ENCODE peak calls at places on chromosomes 13 and 19, in seven cellular contexts. D, Y, E, C, S, N and Q are unnamed samples.

GRCh38 chr13:30648522-30649012 is 30.8 kb downstream of the USPL1 start:
- DNase-seq in D (no peak), Y (peak), E (no peak), C (no peak), S (no peak), N (no peak), Q (no peak)

GRCh38 chr19:41192574-41193419 is at the start of gene CYP2S1:
- DNase-seq in D (peak), Y (no peak), E (peak), C (no peak), S (peak), N (no peak), Q (peak)

GRCh38 chr13:68254151-68254550 is 1024.0 kb upstream of the PCDH9 start:
- DNase-seq in D (no peak), Y (no peak), E (no peak), C (no peak), S (peak), N (no peak), Q (no peak)

GRCh38 chr13:90493667-90494066 is 853.8 kb upstream of the MIR17HG start:
- DNase-seq in D (no peak), Y (no peak), E (no peak), C (no peak), S (no peak), N (no peak), Q (no peak)

GRCh38 chr13:111904701-111905608 is 162.0 kb upstream of the SOX1 start:
- DNase-seq in D (no peak), Y (no peak), E (peak), C (no peak), S (no peak), N (no peak), Q (no peak)

GRCh38 chr13:32261567-32261966 is 53.6 kb downstream of the ZAR1L start:
- DNase-seq in D (no peak), Y (no peak), E (no peak), C (no peak), S (peak), N (no peak), Q (no peak)

GRCh38 chr19:18649371-18650047 is 12.7 kb downstream of the KLHL26 start:
- DNase-seq in D (no peak), Y (no peak), E (peak), C (peak), S (peak), N (no peak), Q (no peak)

GRCh38 chr19:37506387-37507166 is at the start of gene ZNF793:
- DNase-seq in D (peak), Y (peak), E (peak), C (peak), S (peak), N (peak), Q (peak)

GRCh38 chr19:15790096-15790495 is 2.6 kb downstream of the OR10H5 start:
- DNase-seq in D (no peak), Y (no peak), E (no peak), C (no peak), S (no peak), N (no peak), Q (no peak)

GRCh38 chr13:76023644-76024043 is 387.5 kb downstream of the LMO7 start:
- DNase-seq in D (no peak), Y (no peak), E (no peak), C (no peak), S (no peak), N (no peak), Q (no peak)

GRCh38 chr13:73672492-73672891 is 461.7 kb downstream of the KLF12 start:
- DNase-seq in D (no peak), Y (no peak), E (no peak), C (no peak), S (no peak), N (no peak), Q (no peak)

GRCh38 chr19:36797786-36798108 is 25.1 kb upstream of the ZNF850 start:
- DNase-seq in D (no peak), Y (no peak), E (no peak), C (no peak), S (no peak), N (no peak), Q (no peak)

GRCh38 chr19:3031607-3031867 is 2.5 kb upstream of the TLE2 start:
- DNase-seq in D (no peak), Y (no peak), E (no peak), C (no peak), S (no peak), N (no peak), Q (no peak)

GRCh38 chr13:50626031-50626643 is 217.4 kb downstream of the DLEU7 start:
- DNase-seq in D (no peak), Y (no peak), E (no peak), C (no peak), S (peak), N (no peak), Q (no peak)

GRCh38 chr19:42563352-42564210 is 31.1 kb downstream of the CEACAM8 start:
- DNase-seq in D (peak), Y (peak), E (peak), C (no peak), S (peak), N (peak), Q (peak)

GRCh38 chr13:74661851-74662250 is 527.6 kb upstream of the KLF12 start:
- DNase-seq in D (no peak), Y (no peak), E (no peak), C (no peak), S (no peak), N (peak), Q (no peak)

GRCh38 chr13:51396352-51396751 is 56.5 kb downstream of the INTS6 start:
- DNase-seq in D (no peak), Y (no peak), E (no peak), C (no peak), S (peak), N (no peak), Q (no peak)

GRCh38 chr19:1247747-1248453 is 483 bp upstream of the MIDN start:
- DNase-seq in D (peak), Y (no peak), E (peak), C (no peak), S (peak), N (no peak), Q (peak)

GRCh38 chr19:41886761-41887710 is 4.1 kb downstream of the ARHGEF1 start:
- DNase-seq in D (peak), Y (peak), E (no peak), C (no peak), S (no peak), N (no peak), Q (no peak)

GRCh38 chr13:99307648-99308339 is 595 bp upstream of the GPR183 start:
- DNase-seq in D (peak), Y (no peak), E (no peak), C (no peak), S (peak), N (no peak), Q (no peak)

GRCh38 chr19:38559428-38560401 is 58.0 kb downstream of the MAP4K1 start:
- DNase-seq in D (no peak), Y (peak), E (no peak), C (no peak), S (no peak), N (no peak), Q (no peak)

GRCh38 chr19:18780631-18781030 is 10.5 kb downstream of the COMP start:
- DNase-seq in D (no peak), Y (no peak), E (peak), C (no peak), S (no peak), N (no peak), Q (no peak)

GRCh38 chr13:20860844-20861243 is 41.7 kb downstream of the XPO4 start:
- DNase-seq in D (no peak), Y (no peak), E (no peak), C (no peak), S (no peak), N (no peak), Q (no peak)

GRCh38 chr19:58054792-58055482 is 4.1 kb upstream of the ZNF135 start:
- DNase-seq in D (no peak), Y (no peak), E (peak), C (peak), S (peak), N (no peak), Q (no peak)

GRCh38 chr13:113771709-113772331 is 12.8 kb downstream of the TMEM255B start:
- DNase-seq in D (no peak), Y (no peak), E (no peak), C (no peak), S (peak), N (no peak), Q (no peak)

GRCh38 chr19:40397568-40397906 is 7.6 kb upstream of the HIPK4 start:
- DNase-seq in D (no peak), Y (no peak), E (peak), C (no peak), S (no peak), N (no peak), Q (no peak)

GRCh38 chr19:19381007-19381926 is 24.2 kb upstream of the GATAD2A start:
- DNase-seq in D (no peak), Y (no peak), E (peak), C (no peak), S (no peak), N (peak), Q (no peak)

GRCh38 chr19:41802770-41803169 is 6.4 kb downstream of the CEACAM3 start:
- DNase-seq in D (no peak), Y (peak), E (no peak), C (no peak), S (no peak), N (no peak), Q (no peak)

GRCh38 chr19:45716314-45717130 is 14.2 kb downstream of the FBXO46 start:
- DNase-seq in D (peak), Y (no peak), E (peak), C (no peak), S (peak), N (peak), Q (peak)

GRCh38 chr13:65606622-65607021 is 1623.5 kb downstream of the PCDH9 start:
- DNase-seq in D (no peak), Y (no peak), E (no peak), C (no peak), S (peak), N (no peak), Q (no peak)

GRCh38 chr13:75512253-75512652 is 25.4 kb downstream of the COMMD6 start:
- DNase-seq in D (no peak), Y (peak), E (no peak), C (no peak), S (no peak), N (no peak), Q (no peak)

GRCh38 chr19:18419699-18420460 is 682 bp downstream of the SSBP4 start:
- DNase-seq in D (peak), Y (peak), E (peak), C (no peak), S (no peak), N (peak), Q (no peak)

GRCh38 chr19:9939301-9939913 is 3.1 kb upstream of the OLFM2 start:
- DNase-seq in D (no peak), Y (no peak), E (no peak), C (no peak), S (peak), N (no peak), Q (no peak)

GRCh38 chr19:45782162-45782623 is at the start of gene DMPK:
- DNase-seq in D (no peak), Y (no peak), E (peak), C (no peak), S (no peak), N (no peak), Q (peak)

GRCh38 chr19:1264801-1265610 is 4.1 kb upstream of the CIRBP start:
- DNase-seq in D (no peak), Y (peak), E (peak), C (no peak), S (peak), N (no peak), Q (peak)

GRCh38 chr19:34962945-34963530 is 991 bp downstream of the ZNF792 start:
- DNase-seq in D (peak), Y (no peak), E (peak), C (no peak), S (no peak), N (no peak), Q (no peak)

GRCh38 chr13:81987159-81987558 is 1646.2 kb upstream of the SPRY2 start:
- DNase-seq in D (no peak), Y (no peak), E (peak), C (no peak), S (no peak), N (no peak), Q (no peak)

GRCh38 chr13:85313761-85314503 is 485.3 kb downstream of the SLITRK6 start:
- DNase-seq in D (no peak), Y (no peak), E (no peak), C (no peak), S (peak), N (no peak), Q (peak)

GRCh38 chr13:46278474-46278873 is 66.7 kb downstream of the LRRC63 start:
- DNase-seq in D (no peak), Y (no peak), E (peak), C (no peak), S (no peak), N (no peak), Q (no peak)

GRCh38 chr13:101026736-101027398 is 352.3 kb upstream of the TMTC4 start:
- DNase-seq in D (no peak), Y (no peak), E (no peak), C (no peak), S (no peak), N (no peak), Q (no peak)